ENCODE peak calls at places on chromosomes 7 and 10, in four cellular contexts. D, Q, U and W are unnamed samples.

GRCh38 chr7:68892211-68892610 is 706.1 kb upstream of the AUTS2 start:
- DNase-seq in D (no peak), Q (no peak), U (no peak), W (no peak)

GRCh38 chr10:79305515-79305914 is 41.8 kb upstream of the PPIF start:
- DNase-seq in D (no peak), Q (no peak), U (no peak), W (no peak)

GRCh38 chr7:128879939-128880746 is 17.5 kb downstream of the ATP6V1F start:
- DNase-seq in D (peak), Q (peak), U (peak), W (peak)

GRCh38 chr7:98235901-98236300 is 16.1 kb downstream of the TECPR1 start:
- DNase-seq in D (no peak), Q (no peak), U (no peak), W (no peak)

GRCh38 chr7:152931583-152931982 is 172.0 kb downstream of the ACTR3B start:
- DNase-seq in D (no peak), Q (no peak), U (no peak), W (no peak)

GRCh38 chr7:45001138-45001694 is 1.2 kb downstream of the CCM2 start:
- DNase-seq in D (no peak), Q (peak), U (peak), W (peak)

GRCh38 chr10:7687228-7687907 is 15.7 kb upstream of the ITIH2 start:
- DNase-seq in D (peak), Q (peak), U (peak), W (peak)

GRCh38 chr7:12641196-12641595 is 46.2 kb upstream of the ARL4A start:
- DNase-seq in D (no peak), Q (no peak), U (no peak), W (no peak)

GRCh38 chr10:57786331-57786730 is 481.4 kb downstream of the IPMK start:
- DNase-seq in D (no peak), Q (no peak), U (no peak), W (no peak)

GRCh38 chr10:47410271-47410670 is 26.2 kb upstream of the ZNF488 start:
- DNase-seq in D (no peak), Q (no peak), U (no peak), W (no peak)

GRCh38 chr10:86500846-86501245 is 20.7 kb downstream of the WAPL start:
- DNase-seq in D (no peak), Q (no peak), U (no peak), W (no peak)

GRCh38 chr10:21873198-21873597 is 130.3 kb downstream of the DNAJC1 start:
- DNase-seq in D (no peak), Q (no peak), U (no peak), W (no peak)

GRCh38 chr7:132858251-132858650 is 223.6 kb downstream of the CHCHD3 start:
- DNase-seq in D (no peak), Q (no peak), U (no peak), W (no peak)

GRCh38 chr7:55438765-55439525 is 73.8 kb downstream of the LANCL2 start:
- DNase-seq in D (no peak), Q (no peak), U (no peak), W (no peak)

GRCh38 chr7:115086146-115086841 is 164.4 kb downstream of the MDFIC start:
- DNase-seq in D (no peak), Q (no peak), U (no peak), W (no peak)

GRCh38 chr10:96656839-96657238 is 63.5 kb downstream of the PIK3AP1 start:
- DNase-seq in D (no peak), Q (no peak), U (no peak), W (no peak)

GRCh38 chr10:77311186-77311585 is 326.4 kb downstream of the KCNMA1 start:
- DNase-seq in D (no peak), Q (no peak), U (no peak), W (peak)

DNA sequence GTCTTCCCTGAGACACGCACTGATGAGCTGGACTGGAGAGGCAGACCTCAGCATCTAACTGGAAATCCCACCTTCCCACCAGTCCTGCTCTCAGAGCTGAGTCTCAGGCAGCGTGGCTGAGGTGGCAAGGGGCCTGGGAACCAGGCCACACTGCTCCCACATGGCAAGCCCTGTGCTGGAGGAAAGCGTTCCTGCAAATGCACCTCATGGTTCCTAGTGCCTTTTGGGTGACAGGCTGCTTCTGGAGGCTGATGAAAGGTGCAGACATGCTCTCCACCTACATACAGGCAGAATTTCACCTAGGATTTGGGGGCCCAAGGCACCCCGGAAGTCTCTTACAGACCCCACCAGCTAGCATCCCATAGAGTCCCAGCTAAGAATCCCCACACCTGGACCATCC is 432.9 kb upstream of the FOXK1 start:
- DNase-seq in D (no peak), Q (no peak), U (no peak), W (no peak)
- TF ChIP-seq ELF4 in D (no peak), Q (no peak), U (no peak), W (no peak)

GRCh38 chr7:1087462-1087809 is 477 bp upstream of the GPER1 start:
- DNase-seq in D (no peak), Q (no peak), U (no peak), W (no peak)
- TF ChIP-seq ELF4 in D (no peak), Q (no peak), U (no peak), W (no peak)

GRCh38 chr7:14861456-14861855 is 41.1 kb downstream of the DGKB start:
- DNase-seq in D (no peak), Q (no peak), U (no peak), W (no peak)
- TF ChIP-seq ELF4 in D (no peak), Q (no peak), U (no peak), W (no peak)

GRCh38 chr7:118311121-118311803 is 86.8 kb downstream of the ANKRD7 start:
- DNase-seq in D (no peak), Q (no peak), U (no peak), W (no peak)
- TF ChIP-seq ELF4 in D (no peak), Q (no peak), U (no peak), W (no peak)

GRCh38 chr7:156692849-156693248 is 52.3 kb downstream of the RNF32 start:
- DNase-seq in D (no peak), Q (no peak), U (no peak), W (no peak)
- TF ChIP-seq ELF4 in D (no peak), Q (no peak), U (no peak), W (no peak)

DNA sequence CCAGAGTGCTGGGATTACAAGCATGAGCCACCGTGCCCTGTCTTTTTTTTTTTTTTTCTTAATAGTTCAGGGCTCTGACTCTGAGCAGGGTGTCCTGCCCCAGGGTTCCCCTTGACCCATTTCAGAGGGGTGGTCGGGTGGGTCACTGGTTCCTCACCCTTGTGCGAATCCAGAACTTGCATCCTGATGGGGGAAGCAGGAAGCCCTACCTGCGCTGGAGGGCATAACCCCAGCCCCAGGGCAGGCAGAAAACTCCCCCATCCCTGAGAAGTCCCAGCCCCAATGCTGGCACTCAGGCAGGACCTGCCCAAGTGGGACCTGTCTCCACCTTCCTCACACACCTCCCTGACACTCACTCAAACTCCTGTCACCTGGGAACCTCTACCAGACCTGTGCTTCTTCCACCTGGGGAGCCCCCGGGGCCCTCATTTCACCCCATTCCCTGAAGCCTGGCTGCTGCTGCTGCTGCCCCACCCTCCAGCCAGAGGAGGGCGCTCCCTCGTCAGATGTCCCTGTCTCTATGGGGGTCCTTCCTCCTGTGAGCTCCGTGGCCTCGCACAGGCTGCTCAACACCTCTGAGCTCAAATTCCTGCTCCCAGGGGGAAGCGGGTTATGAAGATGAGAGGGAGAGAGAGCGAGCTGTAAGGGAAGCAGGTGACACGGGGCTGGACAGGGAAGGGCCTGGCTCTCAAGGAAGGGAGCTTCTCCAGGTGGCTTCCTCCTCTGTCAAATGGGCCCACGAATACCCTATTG is 15.1 kb upstream of the ZNF273 start:
- DNase-seq in D (peak), Q (no peak), U (no peak), W (peak)
- TF ChIP-seq ELF4 in D (no peak), Q (no peak), U (no peak), W (no peak)

GRCh38 chr10:69728335-69728861 is 73.3 kb upstream of the COL13A1 start:
- DNase-seq in D (no peak), Q (no peak), U (no peak), W (no peak)
- TF ChIP-seq ELF4 in D (no peak), Q (no peak), U (no peak), W (no peak)

DNA sequence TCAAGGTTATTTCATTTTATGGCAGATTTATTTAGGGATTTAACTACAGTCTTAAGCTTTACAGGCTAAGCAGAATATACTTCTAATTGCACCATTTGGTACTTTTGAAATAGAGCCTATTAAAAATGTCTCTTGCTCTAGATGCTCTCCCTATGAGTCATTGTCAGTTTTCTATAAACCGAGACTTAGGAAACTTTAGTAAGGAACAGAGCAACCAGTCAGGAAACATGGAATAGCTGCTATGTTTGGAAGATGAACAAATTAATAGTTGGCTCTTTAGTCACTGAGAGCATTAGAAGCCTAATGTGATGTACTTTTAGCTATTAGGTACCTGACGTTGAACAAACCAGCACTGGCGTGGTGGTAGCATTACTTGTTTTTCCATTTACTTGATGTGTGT is 35.3 kb downstream of the INPP5F start:
- DNase-seq in D (no peak), Q (no peak), U (no peak), W (no peak)
- TF ChIP-seq ELF4 in D (no peak), Q (no peak), U (no peak), W (no peak)